ENCODE peak calls at places on chromosomes 16 and 17, in six cellular contexts. T is A549, S is K562, X is GM12878, D is H1, E is HepG2. Y is an unnamed sample.

GRCh38 chr17:17511293-17511741 is 15.1 kb upstream of the RASD1 start:
- DNase-seq in T (no peak), D (no peak), E (no peak), S (no peak), X (no peak), Y (no peak)

GRCh38 chr17:48048321-48049140 is at the start of gene NFE2L1:
- DNase-seq in E (peak; percentile 91), T (peak; percentile 97), X (peak; percentile 59), S (peak; percentile 90), D (peak; percentile 75), Y (peak; percentile 94)

GRCh38 chr17:18322522-18322921 is 7.4 kb downstream of the SMCR8 start:
- DNase-seq in X (no peak), T (no peak), E (no peak), S (no peak), D (no peak), Y (no peak)

GRCh38 chr17:75317671-75318070 is 28.4 kb upstream of the SLC25A19 start:
- DNase-seq in X (no peak), S (peak; percentile 56), E (no peak), T (no peak), D (peak; percentile 9), Y (no peak)

GRCh38 chr17:20096430-20096829 is 87.3 kb downstream of the SPECC1 start:
- DNase-seq in S (no peak), X (no peak), T (no peak), E (no peak), D (no peak), Y (no peak)

GRCh38 chr17:74772071-74772470 is 4.1 kb downstream of the NAT9 start:
- DNase-seq in E (no peak), T (no peak), X (no peak), S (no peak), D (no peak), Y (no peak)

GRCh38 chr16:3215601-3216262 is 19.2 kb downstream of the ZNF200 start:
- DNase-seq in E (no peak), D (no peak), X (no peak), S (no peak), T (no peak), Y (no peak)

GRCh38 chr17:37821025-37821713 is 76.3 kb upstream of the HNF1B start:
- DNase-seq in X (no peak), S (no peak), T (no peak), E (no peak), D (no peak), Y (no peak)

GRCh38 chr16:81617021-81617346 is 162.1 kb upstream of the PLCG2 start:
- DNase-seq in X (no peak), S (no peak), E (no peak), T (no peak), D (no peak), Y (no peak)

GRCh38 chr16:74771656-74772315 is 2.8 kb downstream of the FA2H start:
- DNase-seq in S (no peak), T (no peak), D (no peak), E (no peak), X (peak; percentile 63), Y (no peak)

GRCh38 chr17:8237175-8237574 is 10.7 kb downstream of the CTC1 start:
- DNase-seq in D (no peak), E (no peak), S (no peak), T (no peak), X (no peak), Y (no peak)

GRCh38 chr16:65895906-65896305 is 470.6 kb upstream of the CDH5 start:
- DNase-seq in E (no peak), X (no peak), S (no peak), D (no peak), T (no peak), Y (no peak)

GRCh38 chr17:15306406-15306970 is 34.9 kb downstream of the TEKT3 start:
- DNase-seq in X (no peak), D (no peak), S (no peak), E (no peak), T (no peak), Y (no peak)

GRCh38 chr16:11871193-11871592 is 19.9 kb upstream of the RSL1D1 start:
- DNase-seq in T (peak; percentile 53), D (peak; percentile 38), X (no peak), S (peak; percentile 51), E (peak; percentile 53), Y (no peak)

GRCh38 chr16:2816751-2817495 is at the start of gene PRSS21:
- DNase-seq in E (no peak), T (no peak), X (no peak), D (no peak), S (peak; percentile 78), Y (no peak)

GRCh38 chr17:63550816-63551639 is 751 bp downstream of the DCAF7 start:
- DNase-seq in X (no peak), T (peak; percentile 38), E (peak; percentile 66), D (no peak), S (peak; percentile 68), Y (peak; percentile 72)

GRCh38 chr17:40491486-40491885 is 9.9 kb downstream of the TNS4 start:
- DNase-seq in S (no peak), D (no peak), E (no peak), X (no peak), T (no peak), Y (no peak)

GRCh38 chr17:64741038-64741641 is 79.0 kb upstream of the SMURF2 start:
- DNase-seq in E (no peak), S (no peak), D (no peak), T (no peak), X (no peak), Y (no peak)

GRCh38 chr17:67027031-67027628 is 17.2 kb upstream of the CACNG1 start:
- DNase-seq in S (no peak), T (peak; percentile 9), X (no peak), E (no peak), D (no peak), Y (no peak)

GRCh38 chr17:28018439-28019070 is 23.9 kb upstream of the NLK start:
- DNase-seq in D (no peak), X (no peak), E (no peak), S (no peak), T (peak; percentile 8), Y (no peak)

GRCh38 chr17:81323083-81323369 is 27.9 kb upstream of the SLC38A10 start:
- DNase-seq in D (no peak), S (no peak), X (no peak), T (no peak), E (no peak), Y (no peak)

DNA sequence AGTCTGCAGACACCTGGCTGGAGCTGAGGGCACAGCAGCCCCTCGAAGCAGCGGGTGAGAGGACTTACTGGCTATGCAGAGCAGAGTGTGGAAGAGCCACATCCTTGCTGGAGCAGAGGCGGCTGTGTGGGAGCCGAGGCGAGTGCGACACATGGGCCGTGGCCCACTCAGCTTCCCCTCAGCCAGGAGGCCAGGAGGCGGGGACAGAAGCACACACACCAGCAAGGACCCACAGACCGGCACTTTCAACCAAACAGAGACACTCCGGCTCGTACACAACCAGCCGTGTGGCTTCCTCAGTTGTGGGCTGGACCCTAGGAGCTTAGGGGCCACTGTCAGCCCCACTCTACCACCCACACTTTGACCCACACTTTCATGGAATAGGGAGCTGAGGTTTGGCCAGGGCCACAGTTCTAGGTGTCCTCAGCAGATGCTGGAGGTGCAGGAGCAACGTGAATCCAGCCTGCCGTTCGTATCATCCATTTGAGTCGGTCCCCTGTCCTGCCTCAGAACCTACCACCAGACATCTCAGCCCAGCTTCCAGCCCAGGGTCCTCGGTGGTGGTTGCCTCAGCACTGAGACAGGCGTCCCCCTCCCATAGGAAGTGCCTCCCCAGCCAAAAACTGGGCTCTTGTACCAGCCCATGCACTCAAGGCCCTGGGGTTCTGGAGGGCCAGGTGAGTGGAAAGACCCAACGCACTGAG is at the start of gene ITGAE:
- DNase-seq in X (no peak), T (no peak), D (no peak), S (no peak), E (no peak), Y (no peak)
- H3K27ac ChIP-seq in X (no peak within 1 kb of the TSS), T (peak within 1 kb of the TSS; percentile 4), D (no peak within 1 kb of the TSS), S (no peak within 1 kb of the TSS), E (peak within 1 kb of the TSS; percentile 98), Y (no peak within 1 kb of the TSS)

DNA sequence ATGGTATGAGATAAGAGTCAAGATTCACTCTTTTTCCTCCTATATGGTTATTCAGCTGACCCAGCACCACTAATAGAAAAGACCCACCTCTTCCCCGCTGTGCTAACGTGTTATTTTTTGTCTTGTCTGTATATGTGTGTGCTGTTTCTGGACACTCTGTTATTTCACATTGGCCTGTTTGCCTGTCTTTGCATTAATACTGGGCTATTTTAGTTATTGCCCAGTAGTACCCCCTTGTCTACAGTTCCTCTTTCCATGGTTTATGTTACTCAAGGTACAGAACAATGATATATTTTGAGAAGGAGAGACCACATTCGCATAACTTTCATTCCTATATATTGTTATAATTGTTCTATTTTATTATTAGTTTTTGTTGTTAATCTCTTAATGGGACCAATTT is 74.0 kb upstream of the SIAH1 start:
- DNase-seq in T (no peak), D (no peak), X (peak; percentile 27), S (no peak), E (no peak), Y (no peak)
- TF ChIP-seq CHD2 in T (no peak), D (no peak), X (no peak), S (no peak), E (no peak), Y (no peak)

DNA sequence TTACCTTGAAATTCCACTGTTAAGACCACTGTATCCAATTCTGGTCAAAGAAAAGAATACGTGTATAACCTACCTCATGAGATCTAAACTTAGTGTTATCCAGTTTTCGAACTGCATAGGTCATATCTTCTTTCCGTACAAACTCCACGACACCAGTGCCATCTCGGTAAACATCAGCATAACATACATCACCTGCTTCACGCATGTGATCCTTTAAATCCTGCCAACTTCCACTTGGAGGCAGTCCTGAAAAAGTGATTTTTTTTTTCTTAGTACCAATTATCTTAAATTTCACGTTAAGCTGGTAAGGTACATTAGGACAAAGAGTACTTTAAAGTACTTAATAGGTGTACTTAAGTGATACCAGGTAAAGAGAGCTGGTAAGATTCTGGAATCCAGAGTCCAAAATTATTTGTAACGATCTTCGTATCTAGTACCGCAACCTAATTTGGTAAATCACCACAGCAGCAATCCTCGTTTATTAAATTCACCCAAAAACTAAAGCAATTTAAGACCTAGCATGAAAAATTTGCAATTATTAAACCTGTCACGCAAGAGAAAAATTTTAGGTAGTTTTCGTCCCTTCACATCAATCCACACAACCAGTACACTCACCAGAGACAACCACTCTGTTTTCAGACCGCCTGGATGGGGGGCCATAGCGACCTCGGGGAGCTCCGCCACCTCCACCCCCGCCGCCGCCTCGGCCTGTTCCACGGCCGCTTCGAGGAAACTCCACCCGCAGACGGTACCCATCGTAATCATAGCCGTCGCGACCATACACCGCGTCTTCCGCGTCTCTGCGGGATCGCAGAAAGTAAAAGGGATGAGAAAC is 1.1 kb downstream of the SRSF1 start:
- DNase-seq in S (peak; percentile 37), X (no peak), T (no peak), D (no peak), E (no peak), Y (no peak)
- TF ChIP-seq CTCF in S (no peak), X (no peak), T (no peak), D (no peak), E (no peak), Y (no peak)

GRCh38 chr16:89325861-89326471 is 108.5 kb downstream of the ZNF778 start:
- DNase-seq in D (no peak), X (no peak), T (peak; percentile 75), S (peak; percentile 88), E (no peak), Y (no peak)

GRCh38 chr16:89323120-89323960 is 105.8 kb downstream of the ZNF778 start:
- DNase-seq in E (no peak), T (no peak), S (no peak), X (no peak), D (no peak), Y (no peak)

GRCh38 chr16:89326721-89327120 is 109.2 kb downstream of the ZNF778 start:
- DNase-seq in T (no peak), S (no peak), E (no peak), D (no peak), X (no peak), Y (no peak)

GRCh38 chr16:89322381-89323119 is 105.0 kb downstream of the ZNF778 start:
- DNase-seq in S (peak; percentile 53), X (no peak), D (no peak), T (peak; percentile 60), E (peak; percentile 74), Y (peak; percentile 72)

GRCh38 chr16:89324056-89325010 is 106.8 kb downstream of the ZNF778 start:
- DNase-seq in D (no peak), S (no peak), X (peak; percentile 90), E (no peak), T (no peak), Y (no peak)
- H3K27ac ChIP-seq in D (no peak overlapping the region), S (peak overlapping the region; percentile 97), X (peak overlapping the region; percentile 61), E (no peak overlapping the region), T (peak overlapping the region; percentile 99), Y (peak overlapping the region; percentile 86)